ENCODE peak calls at places on chromosomes 1 and 21, in four cellular contexts. H, B, Q and D are unnamed samples.

GRCh38 chr1:100122177-100122576 is 10.6 kb downstream of the SASS6 start:
- DNase-seq in Q (no peak), H (no peak), B (no peak), D (no peak)

GRCh38 chr1:185551008-185551407 is 183.2 kb upstream of the HMCN1 start:
- DNase-seq in H (peak), Q (no peak), B (no peak), D (no peak)

GRCh38 chr1:8094481-8095241 is 68.6 kb upstream of the ERRFI1 start:
- DNase-seq in H (peak), Q (no peak), B (peak), D (peak)

GRCh38 chr1:14780271-14780670 is 181.8 kb downstream of the KAZN start:
- DNase-seq in H (no peak), B (no peak), Q (no peak), D (no peak)

GRCh38 chr1:216913966-216914365 is 190.7 kb upstream of the ESRRG start:
- DNase-seq in B (no peak), H (no peak), Q (no peak), D (no peak)

GRCh38 chr1:201280884-201281283 is 2.4 kb upstream of the PKP1 start:
- DNase-seq in Q (peak), H (no peak), B (no peak), D (no peak)

GRCh38 chr1:59414406-59415133 is 117.7 kb downstream of the FGGY start:
- DNase-seq in Q (no peak), H (no peak), B (no peak), D (no peak)

GRCh38 chr1:217917277-217917887 is 286.2 kb downstream of the SPATA17 start:
- DNase-seq in B (no peak), H (no peak), Q (no peak), D (no peak)

GRCh38 chr1:9576903-9577302 is 11.8 kb upstream of the TMEM201 start:
- DNase-seq in B (no peak), Q (no peak), H (no peak), D (no peak)

GRCh38 chr1:176949033-176949662 is 215.4 kb downstream of the ASTN1 start:
- DNase-seq in Q (no peak), B (peak), H (peak), D (peak)

GRCh38 chr1:39829791-39830533 is 41.3 kb upstream of the BMP8B start:
- DNase-seq in H (no peak), B (no peak), Q (no peak), D (no peak)

GRCh38 chr1:100074604-100075395 is 57.9 kb downstream of the SASS6 start:
- DNase-seq in B (no peak), Q (no peak), H (no peak), D (no peak)

GRCh38 chr1:7752512-7753417 is 18.3 kb upstream of the VAMP3 start:
- DNase-seq in H (peak), B (peak), Q (no peak), D (peak)

GRCh38 chr1:209743145-209743482 is 12.7 kb upstream of the TRAF3IP3 start:
- DNase-seq in Q (no peak), H (no peak), B (no peak), D (no peak)

GRCh38 chr1:228161866-228162265 is 3.7 kb upstream of the IBA57 start:
- DNase-seq in B (no peak), H (no peak), Q (no peak), D (no peak)

GRCh38 chr1:23169727-23170335 is 1.2 kb upstream of the LUZP1 start:
- DNase-seq in B (peak), Q (peak), H (peak), D (peak)

GRCh38 chr1:227891223-227891954 is 56.3 kb downstream of the WNT9A start:
- DNase-seq in Q (peak), H (peak), B (no peak), D (no peak)

GRCh38 chr1:151790940-151791651 is 796 bp upstream of the TDRKH start:
- DNase-seq in H (peak), Q (peak), B (peak), D (peak)

GRCh38 chr1:151485685-151486255 is 25.4 kb upstream of the CGN start:
- DNase-seq in Q (no peak), B (peak), H (no peak), D (no peak)

GRCh38 chr1:9293512-9294439 is 1.1 kb downstream of the SPSB1 start:
- DNase-seq in Q (peak), B (no peak), H (no peak), D (no peak)

GRCh38 chr1:3101127-3101939 is 32.3 kb downstream of the PRDM16 start:
- DNase-seq in H (no peak), B (no peak), Q (no peak), D (no peak)

GRCh38 chr1:212010004-212010403 is 25.4 kb downstream of the INTS7 start:
- DNase-seq in H (no peak), B (peak), Q (no peak), D (no peak)

GRCh38 chr1:167627865-167628641 is 2.0 kb upstream of the RCSD1 start:
- DNase-seq in H (peak), Q (peak), B (peak), D (no peak)

GRCh38 chr1:198234511-198235251 is 77.9 kb downstream of the NEK7 start:
- DNase-seq in B (no peak), Q (no peak), H (no peak), D (peak)

GRCh38 chr1:228795578-228795977 is 60.3 kb downstream of the RHOU start:
- DNase-seq in Q (no peak), B (no peak), H (no peak), D (no peak)

GRCh38 chr1:187264995-187265602 is 436.4 kb downstream of the PLA2G4A start:
- DNase-seq in H (no peak), Q (no peak), B (peak), D (peak)

GRCh38 chr1:61435226-61435625 is 289.7 kb downstream of the TM2D1 start:
- DNase-seq in H (no peak), Q (no peak), B (no peak), D (peak)

GRCh38 chr1:80375662-80376061 is 1369.1 kb upstream of the ADGRL4 start:
- DNase-seq in Q (no peak), H (no peak), B (no peak), D (no peak)

GRCh38 chr1:23558140-23558871 is 995 bp downstream of the ID3 start:
- DNase-seq in B (peak), Q (peak), H (peak), D (peak)

GRCh38 chr1:25545767-25546166 is 2.4 kb downstream of the LDLRAP1 start:
- DNase-seq in B (no peak), H (no peak), Q (no peak), D (no peak)

GRCh38 chr1:100459815-100460114 is 78.2 kb upstream of the GPR88 start:
- DNase-seq in B (no peak), Q (no peak), H (no peak), D (no peak)

GRCh38 chr1:41447995-41448770 is 36.3 kb downstream of the EDN2 start:
- DNase-seq in Q (no peak), B (no peak), H (no peak), D (no peak)

GRCh38 chr1:213570487-213570886 is 417.3 kb upstream of the PROX1 start:
- DNase-seq in H (no peak), Q (no peak), B (peak), D (no peak)

GRCh38 chr1:183473286-183473536 is 912 bp downstream of the SMG7 start:
- DNase-seq in Q (no peak), H (no peak), B (no peak), D (no peak)

GRCh38 chr1:174266991-174267612 is 107.8 kb downstream of the RABGAP1L start:
- DNase-seq in H (no peak), Q (no peak), B (peak), D (no peak)

GRCh38 chr21:8990326-8991087 is 1530.9 kb upstream of the TPTE start:
- DNase-seq in H (no peak), B (peak), Q (no peak), D (no peak)

GRCh38 chr1:3821004-3821933 is 25.0 kb upstream of the LRRC47 start:
- DNase-seq in Q (no peak), H (no peak), B (no peak), D (no peak)

GRCh38 chr1:91764471-91765115 is 121.4 kb downstream of the TGFBR3 start:
- DNase-seq in Q (no peak), B (no peak), H (no peak), D (no peak)

DNA sequence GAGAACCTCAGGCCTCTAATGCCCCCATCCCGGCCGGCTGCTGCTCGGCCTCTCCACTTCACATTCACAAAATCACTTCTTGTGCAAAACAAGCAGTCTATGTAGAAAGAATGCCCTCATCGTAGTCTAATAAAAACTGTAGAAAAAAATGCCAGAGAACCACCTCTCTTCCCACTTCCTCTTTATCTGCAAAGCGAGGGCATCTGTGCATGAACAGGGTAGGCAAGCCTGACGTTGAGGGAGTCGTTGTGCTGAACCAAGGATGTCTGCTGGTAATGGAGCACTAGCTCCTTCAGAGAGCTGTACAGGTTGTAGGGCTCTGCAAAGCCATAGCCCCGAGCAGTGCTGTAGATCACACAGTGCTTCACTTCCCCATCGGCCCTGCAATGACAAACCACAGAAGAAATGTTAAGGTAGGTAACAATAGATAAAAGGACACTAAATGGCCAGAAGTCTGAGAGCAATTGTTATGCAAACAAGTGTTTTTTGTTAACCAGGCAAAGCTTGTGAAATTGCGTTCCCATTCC is 88.9 kb downstream of the PIK3R3 start:
- DNase-seq in Q (peak), B (no peak), H (no peak), D (no peak)
- TF ChIP-seq POLR2AphosphoS5 in Q (peak), B (no peak), H (no peak), D (no peak)

GRCh38 chr1:206456577-206457375 is 13.5 kb upstream of the IKBKE start:
- DNase-seq in B (no peak), H (no peak), Q (no peak), D (peak)

GRCh38 chr1:206455320-206455680 is 15.0 kb upstream of the IKBKE start:
- DNase-seq in H (no peak), Q (no peak), B (no peak), D (no peak)

GRCh38 chr1:206455681-206456344 is 14.5 kb upstream of the IKBKE start:
- DNase-seq in Q (no peak), B (no peak), H (no peak), D (peak)

GRCh38 chr1:206459703-206460102 is 10.6 kb upstream of the IKBKE start:
- DNase-seq in B (no peak), H (no peak), Q (no peak), D (no peak)

DNA sequence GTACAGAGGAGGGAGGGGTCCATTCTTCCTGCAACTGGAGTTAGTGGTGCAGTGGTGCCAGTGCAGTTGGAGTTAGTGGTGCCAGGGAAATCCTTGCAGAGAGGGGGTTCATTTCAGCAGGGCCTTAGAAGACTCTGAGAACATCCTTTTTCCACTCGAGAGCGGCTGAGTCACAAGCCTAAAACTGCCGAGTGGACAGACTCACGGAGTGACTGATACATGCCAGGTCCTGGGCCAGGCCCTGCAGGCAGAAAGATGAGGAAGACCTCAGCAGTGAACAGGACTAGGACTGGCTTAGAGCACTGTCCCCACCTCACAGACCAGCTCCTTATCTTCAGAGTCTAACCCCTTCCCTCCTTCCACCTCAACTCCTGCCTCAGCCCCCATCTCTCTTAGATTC is 12.9 kb upstream of the IKBKE start:
- DNase-seq in B (no peak), Q (no peak), H (peak), D (peak)
- TF ChIP-seq POLR2A in B (no peak), Q (no peak), H (no peak), D (no peak)

DNA sequence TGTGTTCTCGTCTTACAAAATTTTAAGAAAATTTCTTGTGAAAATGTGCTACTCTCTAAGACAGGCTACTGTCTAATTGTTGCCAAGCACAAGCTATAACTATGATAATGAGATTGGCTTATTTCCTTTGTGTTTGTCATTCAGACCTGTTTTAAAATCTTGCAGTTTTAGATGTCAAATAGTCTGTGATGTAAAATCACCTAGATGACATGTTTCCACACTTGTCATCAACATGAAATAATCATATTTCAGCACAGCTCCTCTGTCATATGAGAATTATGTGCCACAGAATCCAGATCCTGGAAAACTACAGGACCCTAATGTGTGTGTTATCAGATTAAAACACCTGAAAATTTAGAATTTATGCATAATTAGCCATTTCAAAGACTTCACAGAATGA is 539.7 kb downstream of the USP25 start:
- DNase-seq in B (no peak), Q (no peak), H (no peak), D (no peak)
- TF ChIP-seq POLR2AphosphoS5 in B (no peak), Q (no peak), H (no peak), D (no peak)

DNA sequence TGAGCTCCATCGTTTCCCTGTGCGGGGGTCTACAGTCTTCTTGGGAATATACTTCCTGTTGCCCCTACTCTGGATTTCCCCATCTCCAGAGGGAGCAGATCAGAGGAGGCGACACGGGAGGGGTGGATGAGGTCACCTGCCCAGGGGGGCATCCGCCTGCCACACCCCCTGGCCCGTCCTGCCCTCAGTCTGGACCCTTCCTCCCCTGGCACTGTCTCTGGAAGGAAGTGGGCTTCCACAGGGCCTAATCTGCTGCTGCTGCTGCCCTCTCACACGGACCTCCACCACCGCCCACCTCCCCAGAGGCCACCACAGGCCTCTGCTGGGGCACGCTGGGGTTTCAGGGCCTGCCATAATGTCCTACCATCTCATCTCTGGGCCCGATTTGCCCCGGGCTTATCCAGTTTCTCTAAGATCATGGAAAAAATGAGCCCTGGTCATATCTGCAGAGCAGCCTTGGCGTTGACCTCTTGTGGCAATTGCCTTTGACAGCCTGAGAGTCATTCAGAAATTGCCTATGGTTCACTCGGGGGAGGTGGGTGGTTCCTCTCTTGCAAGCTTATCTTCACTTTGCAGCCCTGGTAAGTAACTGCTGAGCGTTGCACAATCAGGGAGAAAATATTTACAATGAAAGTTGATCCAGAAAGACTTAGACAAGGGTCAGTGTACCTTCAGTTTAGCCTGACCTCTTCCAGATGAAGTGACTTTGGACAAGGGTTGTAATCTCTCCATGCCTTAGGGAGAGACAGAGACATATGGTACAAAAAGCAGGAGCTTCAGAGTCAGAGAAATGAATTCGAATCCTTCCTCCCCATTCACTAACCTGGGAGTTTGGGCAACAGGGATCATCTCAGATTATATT is 252.5 kb downstream of the TOMM20 start:
- DNase-seq in B (peak), Q (no peak), H (peak), D (peak)
- TF ChIP-seq POLR2A in B (peak), Q (no peak), H (no peak), D (no peak)

GRCh38 chr21:43893536-43894205 is 28.6 kb downstream of the AGPAT3 start:
- DNase-seq in H (peak), Q (peak), B (no peak), D (peak)
- TF ChIP-seq POLR2AphosphoS5 in H (no peak), Q (peak), B (no peak), D (peak)

DNA sequence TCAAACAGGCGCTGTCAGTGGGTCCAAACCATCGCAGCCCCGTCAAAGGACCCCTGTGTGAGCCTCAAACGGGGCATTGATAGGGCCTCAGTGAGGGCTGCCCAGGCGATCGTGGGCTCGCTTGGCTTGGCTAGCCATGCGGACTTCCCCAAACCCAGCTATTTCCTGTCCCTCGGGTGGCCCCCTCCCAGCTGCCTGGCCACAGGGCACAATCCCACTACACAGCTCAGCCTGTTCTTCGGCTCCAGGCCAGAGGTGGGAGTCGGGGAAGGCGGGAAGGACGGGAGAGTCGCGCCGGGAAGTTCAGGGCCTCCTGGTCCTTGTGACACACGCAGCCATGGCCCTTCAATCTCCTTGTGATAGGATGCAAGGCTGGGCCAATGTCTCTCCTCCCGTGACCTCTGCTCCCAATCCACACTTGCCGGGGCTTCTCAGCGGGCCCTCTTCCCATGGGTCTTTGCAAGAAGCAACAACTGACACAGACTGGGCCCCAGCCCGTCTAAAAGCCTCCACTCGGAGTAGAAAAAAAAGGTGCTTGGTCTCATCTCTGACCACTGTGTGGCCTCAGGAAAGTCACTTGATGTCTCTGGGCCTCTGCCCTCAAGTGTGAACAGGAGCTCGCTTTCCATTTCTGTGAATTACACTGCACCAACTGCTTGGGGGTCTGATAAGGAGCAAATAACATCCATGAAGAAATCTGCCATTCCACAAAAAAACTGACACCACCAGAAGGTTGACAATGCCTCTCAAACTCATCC is 7.1 kb upstream of the MATN1 start:
- DNase-seq in H (no peak), Q (peak), B (no peak), D (no peak)
- TF ChIP-seq POLR2A in H (no peak), Q (no peak), B (no peak), D (no peak)

DNA sequence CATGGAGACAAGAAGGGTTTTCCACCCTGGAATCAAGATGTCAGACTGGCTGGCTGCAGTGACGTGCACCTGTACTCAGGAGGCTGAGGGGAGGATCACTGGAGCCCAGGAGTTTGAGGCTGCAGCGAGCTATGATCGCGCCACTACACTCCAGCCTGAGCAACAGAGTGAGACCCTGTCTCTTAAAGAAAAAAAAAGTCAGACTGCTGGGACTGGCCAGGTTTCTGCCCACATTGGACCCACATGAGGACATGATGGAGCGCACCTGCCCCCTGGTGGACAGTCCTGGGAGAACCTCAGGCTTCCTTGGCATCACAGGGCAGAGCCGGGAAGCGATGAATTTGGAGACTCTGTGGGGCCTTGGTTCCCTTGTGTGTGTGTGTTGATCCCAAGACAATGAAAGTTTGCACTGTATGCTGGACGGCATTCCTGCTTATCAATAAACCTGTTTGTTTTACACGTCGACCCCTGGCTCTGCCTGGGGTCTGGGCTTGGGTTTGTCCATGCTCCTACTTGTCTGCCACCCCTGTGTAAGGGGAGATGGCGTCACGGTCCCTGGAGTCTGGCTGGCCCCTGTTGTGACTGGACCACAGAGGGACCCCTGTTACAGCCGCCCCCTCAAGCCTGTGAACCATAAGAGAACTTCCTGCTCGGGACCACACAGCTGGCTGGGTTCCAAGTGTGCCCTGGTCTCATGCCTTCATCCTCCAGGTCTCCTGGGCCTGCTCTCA is 20.9 kb upstream of the VPS13D start:
- DNase-seq in B (peak), Q (peak), H (peak), D (peak)
- TF ChIP-seq POLR2AphosphoS5 in B (no peak), Q (peak), H (no peak), D (no peak)